ENCODE peak calls at places on chromosomes 12 and 14, in five cellular contexts. H is caudate nucleus; N is GM06990; E is CD8-positive, alpha-beta T cell; I is stimulated activated CD8-positive, alpha-beta memory T cell treated with anti-CD3 and anti-CD28 coated beads, Interleukin-4, amount 100 ng/mL, for 1 hour. Y is an unnamed sample.

GRCh38 chr12:14741153-14741552 is 44.8 kb upstream of the GUCY2C start:
- DNase-seq in H (no peak), N (no peak), E (no peak), I (no peak), Y (no peak)

GRCh38 chr12:25553083-25553482 is at the start of gene LMNTD1:
- DNase-seq in H (no peak), N (no peak), E (no peak), I (no peak), Y (no peak)

GRCh38 chr12:109497675-109498074 is 20.2 kb downstream of the UBE3B start:
- DNase-seq in H (no peak), N (no peak), E (no peak), I (no peak), Y (no peak)

GRCh38 chr14:101066826-101067508 is 163.4 kb upstream of the RTL1 start:
- DNase-seq in H (no peak), N (no peak), E (no peak), I (no peak), Y (no peak)

GRCh38 chr14:51852541-51852940 is 7.9 kb upstream of the GNG2 start:
- DNase-seq in H (no peak), N (no peak), E (no peak), I (no peak), Y (no peak)

GRCh38 chr12:1013618-1014489 is 22.8 kb downstream of the ERC1 start:
- DNase-seq in H (no peak), N (no peak), E (no peak), I (no peak), Y (no peak)

GRCh38 chr14:96782436-96782835 is 14.7 kb upstream of the VRK1 start:
- DNase-seq in H (no peak), N (no peak), E (no peak), I (no peak), Y (no peak)

GRCh38 chr12:27344760-27345159 is 12.1 kb downstream of the BMAL2 start:
- DNase-seq in H (no peak), N (no peak), E (no peak), I (no peak), Y (no peak)

GRCh38 chr14:51574009-51574408 is 77.7 kb upstream of the FRMD6 start:
- DNase-seq in H (no peak), N (no peak), E (no peak), I (no peak), Y (no peak)

GRCh38 chr12:53425515-53426150 is 2.0 kb downstream of the AMHR2 start:
- DNase-seq in H (no peak), N (no peak), E (no peak), I (no peak), Y (no peak)

GRCh38 chr12:6535697-6535946 is 1.3 kb downstream of the GAPDH start:
- DNase-seq in H (no peak), N (no peak), E (no peak), I (no peak), Y (no peak)

GRCh38 chr14:93788557-93789365 is 476 bp upstream of the PRIMA1 start:
- DNase-seq in H (peak), N (no peak), E (no peak), I (no peak), Y (no peak)

GRCh38 chr14:58276208-58276607 is 22.1 kb upstream of the ARID4A start:
- DNase-seq in H (no peak), N (no peak), E (no peak), I (no peak), Y (no peak)

GRCh38 chr12:59453461-59453860 is 142.4 kb upstream of the SLC16A7 start:
- DNase-seq in H (no peak), N (no peak), E (no peak), I (no peak), Y (no peak)

GRCh38 chr14:52473557-52473956 is 78.7 kb downstream of the TXNDC16 start:
- DNase-seq in H (no peak), N (no peak), E (no peak), I (no peak), Y (no peak)

GRCh38 chr14:35158951-35159653 is 36.8 kb downstream of the PRORP start:
- DNase-seq in H (no peak), N (no peak), E (no peak), I (no peak), Y (no peak)

GRCh38 chr14:80940146-80940545 is 1.4 kb downstream of the CEP128 start:
- DNase-seq in H (no peak), N (no peak), E (no peak), I (no peak), Y (no peak)

GRCh38 chr14:100711117-100711462 is 15.6 kb upstream of the DLK1 start:
- DNase-seq in H (no peak), N (no peak), E (no peak), I (no peak), Y (no peak)

Y was measured in MM.1S.